ENCODE peak calls at places on chromosomes 13 and 19, in four cellular contexts. O, Y, J and Z are unnamed samples.

GRCh38 chr13:102693781-102694180 is 1.1 kb downstream of the METTL21C start:
- DNase-seq in O (no peak), Y (no peak), J (no peak), Z (no peak)

GRCh38 chr19:29767039-29767735 is 44.6 kb upstream of the CCNE1 start:
- DNase-seq in O (no peak), Y (no peak), J (no peak), Z (no peak)

GRCh38 chr19:11092181-11092538 is 2.9 kb downstream of the LDLR start:
- DNase-seq in O (no peak), Y (peak; percentile 92), J (no peak), Z (no peak)

GRCh38 chr19:13865578-13866462 is 11.1 kb upstream of the NANOS3 start:
- DNase-seq in O (no peak), Y (no peak), J (no peak), Z (no peak)

GRCh38 chr19:39444598-39445257 is 654 bp upstream of the SUPT5H start:
- DNase-seq in O (no peak), Y (no peak), J (no peak), Z (no peak)

GRCh38 chr19:6097911-6098310 is 12.4 kb downstream of the RFX2 start:
- DNase-seq in O (no peak), Y (no peak), J (no peak), Z (no peak)

GRCh38 chr19:49890349-49891311 is 6.1 kb downstream of the IL4I1 start:
- DNase-seq in O (no peak), Y (no peak), J (no peak), Z (no peak)

GRCh38 chr13:32501058-32501457 is 37.5 kb downstream of the N4BP2L2 start:
- DNase-seq in O (no peak), Y (no peak), J (no peak), Z (no peak)

GRCh38 chr13:60756306-60756705 is 359.3 kb downstream of the TDRD3 start:
- DNase-seq in O (no peak), Y (no peak), J (no peak), Z (no peak)

GRCh38 chr19:2428027-2428690 is 773 bp upstream of the TIMM13 start:
- DNase-seq in O (no peak), Y (no peak), J (no peak), Z (no peak)

GRCh38 chr19:38799104-38799503 is 10.1 kb downstream of the LGALS7B start:
- DNase-seq in O (no peak), Y (no peak), J (no peak), Z (no peak)

GRCh38 chr19:1720237-1720636 is 33.1 kb upstream of the ONECUT3 start:
- DNase-seq in O (no peak), Y (no peak), J (no peak), Z (no peak)

GRCh38 chr13:77717508-77717907 is 20.0 kb downstream of the SLAIN1 start:
- DNase-seq in O (no peak), Y (no peak), J (no peak), Z (no peak)

GRCh38 chr13:101309014-101309619 is 107.2 kb downstream of the NALCN start:
- DNase-seq in O (no peak), Y (no peak), J (no peak), Z (no peak)

GRCh38 chr13:49625392-49626137 is 2.7 kb upstream of the ARL11 start:
- DNase-seq in O (no peak), Y (peak; percentile 80), J (no peak), Z (no peak)

GRCh38 chr19:17948967-17949930 is 16.4 kb downstream of the CCDC124 start:
- DNase-seq in O (no peak), Y (no peak), J (no peak), Z (no peak)

GRCh38 chr13:51148952-51149573 is 38.0 kb upstream of the C13orf42 start:
- DNase-seq in O (peak; percentile 66), Y (no peak), J (no peak), Z (no peak)

GRCh38 chr19:39595950-39596349 is 6.4 kb upstream of the LGALS13 start:
- DNase-seq in O (no peak), Y (no peak), J (no peak), Z (no peak)

GRCh38 chr13:94516456-94516855 is 37.0 kb upstream of the DCT start:
- DNase-seq in O (no peak), Y (no peak), J (no peak), Z (no peak)

GRCh38 chr13:112457485-112457884 is 81.3 kb downstream of the SPACA7 start:
- DNase-seq in O (no peak), Y (no peak), J (no peak), Z (no peak)

GRCh38 chr19:19021115-19021514 is 12.2 kb downstream of the SUGP2 start:
- DNase-seq in O (no peak), Y (peak; percentile 59), J (no peak), Z (no peak)

GRCh38 chr19:17835182-17836006 is 12.4 kb downstream of the JAK3 start:
- DNase-seq in O (no peak), Y (no peak), J (no peak), Z (no peak)

GRCh38 chr13:38046049-38046376 is 176.4 kb upstream of the TRPC4 start:
- DNase-seq in O (no peak), Y (no peak), J (no peak), Z (no peak)

GRCh38 chr13:99376132-99376531 is 68.9 kb upstream of the GPR183 start:
- DNase-seq in O (no peak), Y (no peak), J (no peak), Z (no peak)

GRCh38 chr19:49838816-49839588 is 12.0 kb upstream of the PTOV1 start:
- DNase-seq in O (no peak), Y (no peak), J (no peak), Z (no peak)

GRCh38 chr13:91722267-91722884 is 324.0 kb downstream of the GPC5 start:
- DNase-seq in O (no peak), Y (no peak), J (no peak), Z (no peak)

GRCh38 chr13:71485913-71486312 is 381.1 kb downstream of the DACH1 start:
- DNase-seq in O (no peak), Y (no peak), J (no peak), Z (no peak)

GRCh38 chr19:52270266-52270885 is 989 bp downstream of the ZNF766 start:
- DNase-seq in O (no peak), Y (no peak), J (no peak), Z (no peak)

GRCh38 chr19:17086129-17086528 is 10.6 kb downstream of the MYO9B start:
- DNase-seq in O (no peak), Y (no peak), J (no peak), Z (no peak)

GRCh38 chr13:31431722-31432137 is 232.0 kb downstream of the B3GLCT start:
- DNase-seq in O (peak; percentile 17), Y (peak; percentile 10), J (no peak), Z (peak; percentile 25)

GRCh38 chr13:76222511-76222910 is 586.4 kb downstream of the LMO7 start:
- DNase-seq in O (no peak), Y (no peak), J (no peak), Z (no peak)

GRCh38 chr13:32582281-32582680 is 4.0 kb upstream of the PDS5B start:
- DNase-seq in O (no peak), Y (no peak), J (no peak), Z (no peak)

GRCh38 chr13:50576156-50576555 is 267.3 kb downstream of the DLEU7 start:
- DNase-seq in O (no peak), Y (no peak), J (no peak), Z (no peak)

GRCh38 chr19:40416918-40417713 is 3.9 kb upstream of the PRX start:
- DNase-seq in O (no peak), Y (peak; percentile 51), J (no peak), Z (no peak)

GRCh38 chr13:21033866-21034601 is 27.4 kb downstream of the LATS2 start:
- DNase-seq in O (no peak), Y (no peak), J (no peak), Z (no peak)

GRCh38 chr13:44622701-44623100 is 46.6 kb upstream of the TSC22D1 start:
- DNase-seq in O (no peak), Y (no peak), J (no peak), Z (no peak)

GRCh38 chr19:47493378-47494210 is 9.6 kb upstream of the KPTN start:
- DNase-seq in O (no peak), Y (no peak), J (no peak), Z (no peak)

DNA sequence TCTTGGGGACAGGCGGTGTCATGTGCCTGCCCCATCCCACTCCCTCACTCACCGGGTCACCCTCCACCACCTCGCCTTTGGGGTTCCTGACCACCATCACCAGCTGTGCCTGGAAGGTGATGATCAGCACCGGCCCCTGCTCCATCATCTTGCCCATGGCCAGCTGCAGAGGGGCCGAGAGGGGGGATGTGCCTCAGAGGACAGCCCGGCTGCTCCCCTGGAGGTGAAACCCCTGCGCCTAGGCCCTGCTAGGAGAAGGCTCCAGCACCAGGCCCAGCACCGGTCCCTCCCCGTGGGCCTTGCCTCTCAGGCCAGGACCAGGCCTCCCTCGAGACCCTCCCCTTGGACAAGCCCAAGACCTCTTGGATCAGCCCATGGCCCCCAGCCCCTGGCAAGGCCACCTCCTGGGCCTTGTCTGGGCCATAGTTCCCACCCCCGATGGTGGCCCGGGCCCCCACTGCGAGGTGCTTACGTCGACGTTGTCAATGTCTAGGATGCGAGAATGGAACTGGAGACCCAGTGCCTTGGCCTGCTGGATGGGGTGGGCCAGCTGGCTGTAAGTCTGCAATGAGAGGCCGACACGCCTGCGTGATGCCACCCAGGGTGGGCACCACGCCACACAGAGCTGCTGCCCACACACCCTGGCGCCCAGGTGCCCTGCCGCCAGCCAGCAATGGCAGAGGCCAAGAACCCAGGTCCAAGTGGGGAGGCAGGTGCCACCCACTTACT is 1.8 kb upstream of the CTXN1 start:
- DNase-seq in O (no peak), Y (no peak), J (no peak), Z (no peak)
- H3K9ac ChIP-seq in O (no peak overlapping the region), Y (no peak overlapping the region), J (no peak overlapping the region), Z (peak overlapping the region; percentile 8)

GRCh38 chr19:15439078-15439799 is 10.5 kb downstream of the WIZ start:
- DNase-seq in O (no peak), Y (no peak), J (no peak), Z (no peak)
- TF ChIP-seq SUZ12 in O (no peak), Y (no peak), J (no peak), Z (no peak)

DNA sequence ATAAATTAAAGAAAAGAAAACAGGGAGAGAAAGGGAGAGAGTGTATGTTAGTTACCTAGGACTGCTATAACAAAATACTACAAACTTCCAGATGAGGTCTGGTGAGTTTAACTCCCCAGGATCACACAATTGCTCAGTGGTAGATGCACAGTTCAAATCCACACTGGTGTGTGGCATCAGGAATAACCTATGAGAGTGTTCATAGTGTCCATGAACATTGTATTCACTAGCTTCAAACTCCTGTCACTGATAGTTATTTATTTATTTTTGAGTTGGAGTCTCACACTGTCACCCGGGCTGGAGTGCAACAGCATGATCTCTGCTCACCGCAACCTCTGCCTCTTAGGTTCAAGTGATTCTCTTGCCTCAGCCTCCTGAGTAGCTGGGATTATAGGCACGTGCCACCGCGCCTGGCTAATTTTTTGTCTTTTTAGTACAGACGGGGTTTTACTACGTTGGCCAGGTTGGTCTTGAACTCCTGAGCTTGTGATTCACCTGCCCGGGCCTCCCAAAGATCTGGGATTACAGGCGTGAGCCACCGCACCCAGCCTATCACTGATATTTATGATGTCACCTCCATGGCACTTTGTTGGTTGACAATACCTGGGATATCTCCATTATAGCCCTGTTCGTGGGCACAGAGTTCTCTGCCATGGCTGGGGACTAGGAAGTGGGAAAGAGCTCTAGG is at the start of gene NFILZ:
- DNase-seq in O (no peak), Y (no peak), J (no peak), Z (no peak)
- H3K9ac ChIP-seq in O (no peak within 1 kb of the TSS), Y (peak within 1 kb of the TSS; percentile 42), J (no peak within 1 kb of the TSS), Z (no peak within 1 kb of the TSS)

DNA sequence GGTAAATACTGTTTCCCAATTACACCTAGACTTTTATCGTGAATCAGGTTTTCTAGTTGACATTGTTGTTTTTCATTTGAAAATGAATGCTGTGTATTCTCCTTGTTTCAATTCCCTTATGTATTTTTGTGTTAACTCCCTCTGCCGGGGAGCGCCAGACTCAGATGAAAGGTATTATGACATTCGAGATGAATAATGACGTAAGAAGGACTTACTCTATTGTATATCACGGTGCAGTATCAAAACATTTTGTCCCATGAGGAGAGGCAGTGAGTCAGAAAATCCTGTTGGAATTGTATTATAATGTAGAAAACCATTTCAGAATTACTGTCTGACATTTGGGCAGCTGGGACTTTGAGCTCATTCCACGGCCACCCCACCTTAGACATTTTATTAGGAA is 61.6 kb downstream of the LRCH1 start:
- DNase-seq in O (no peak), Y (no peak), J (no peak), Z (no peak)
- TF ChIP-seq SUZ12 in O (no peak), Y (no peak), J (no peak), Z (no peak)